ENCODE peak calls at places on chromosomes 5 and 9, in nine cellular contexts. One of them, this sample, is unnamed.

GRCh38 chr9:137370865-137371520 is 52.0 kb downstream of the EXD3 start:
- DNase-seq in ovary: no peak
- DNase-seq in HCT116: no peak
- DNase-seq in heart left ventricle: no peak
- DNase-seq in transverse colon: no peak
- DNase-seq in prostate gland: no peak
- DNase-seq in lower leg skin: peak
- DNase-seq in gastrocnemius medialis: no peak
- DNase-seq in K562: no peak
- DNase-seq in this sample: no peak

GRCh38 chr5:14777187-14777586 is 94.4 kb downstream of the ANKH start:
- DNase-seq in heart left ventricle: no peak
- DNase-seq in gastrocnemius medialis: no peak
- DNase-seq in transverse colon: no peak
- DNase-seq in lower leg skin: no peak
- DNase-seq in ovary: no peak
- DNase-seq in HCT116: no peak
- DNase-seq in K562: no peak
- DNase-seq in prostate gland: no peak
- DNase-seq in this sample: no peak

GRCh38 chr9:694499-695154 is 146.9 kb upstream of the DMRT1 start:
- DNase-seq in heart left ventricle: no peak
- DNase-seq in HCT116: no peak
- DNase-seq in ovary: no peak
- DNase-seq in gastrocnemius medialis: peak
- DNase-seq in lower leg skin: no peak
- DNase-seq in transverse colon: no peak
- DNase-seq in K562: no peak
- DNase-seq in prostate gland: no peak
- DNase-seq in this sample: no peak

GRCh38 chr5:157303667-157304327 is 37.9 kb downstream of the CYFIP2 start:
- DNase-seq in ovary: no peak
- DNase-seq in K562: peak
- DNase-seq in prostate gland: no peak
- DNase-seq in gastrocnemius medialis: no peak
- DNase-seq in lower leg skin: no peak
- DNase-seq in HCT116: no peak
- DNase-seq in transverse colon: no peak
- DNase-seq in heart left ventricle: peak
- DNase-seq in this sample: peak

GRCh38 chr9:112831281-112831851 is 59.3 kb downstream of the SLC46A2 start:
- DNase-seq in lower leg skin: peak
- DNase-seq in prostate gland: peak
- DNase-seq in ovary: no peak
- DNase-seq in gastrocnemius medialis: no peak
- DNase-seq in transverse colon: peak
- DNase-seq in K562: no peak
- DNase-seq in heart left ventricle: peak
- DNase-seq in HCT116: no peak
- DNase-seq in this sample: no peak

GRCh38 chr5:116502616-116503015 is 72.0 kb downstream of the SEMA6A start:
- DNase-seq in HCT116: no peak
- DNase-seq in prostate gland: no peak
- DNase-seq in lower leg skin: no peak
- DNase-seq in K562: no peak
- DNase-seq in gastrocnemius medialis: no peak
- DNase-seq in ovary: no peak
- DNase-seq in heart left ventricle: no peak
- DNase-seq in transverse colon: no peak
- DNase-seq in this sample: no peak

GRCh38 chr5:81315336-81315735 is 13.9 kb downstream of the ZCCHC9 start:
- DNase-seq in lower leg skin: no peak
- DNase-seq in ovary: no peak
- DNase-seq in prostate gland: no peak
- DNase-seq in heart left ventricle: no peak
- DNase-seq in gastrocnemius medialis: no peak
- DNase-seq in K562: no peak
- DNase-seq in HCT116: no peak
- DNase-seq in transverse colon: no peak
- DNase-seq in this sample: no peak

GRCh38 chr5:52837068-52837467 is 49.4 kb downstream of the ITGA1 start:
- DNase-seq in HCT116: no peak
- DNase-seq in ovary: no peak
- DNase-seq in transverse colon: no peak
- DNase-seq in prostate gland: no peak
- DNase-seq in heart left ventricle: no peak
- DNase-seq in lower leg skin: no peak
- DNase-seq in K562: no peak
- DNase-seq in gastrocnemius medialis: no peak
- DNase-seq in this sample: no peak

GRCh38 chr9:108156270-108156998 is 666.9 kb upstream of the KLF4 start:
- DNase-seq in prostate gland: no peak
- DNase-seq in heart left ventricle: no peak
- DNase-seq in K562: peak
- DNase-seq in gastrocnemius medialis: no peak
- DNase-seq in transverse colon: peak
- DNase-seq in ovary: no peak
- DNase-seq in HCT116: peak
- DNase-seq in lower leg skin: no peak
- DNase-seq in this sample: peak

GRCh38 chr9:86947146-86948081 is at the start of gene GAS1:
- DNase-seq in gastrocnemius medialis: peak
- DNase-seq in K562: peak
- DNase-seq in transverse colon: peak
- DNase-seq in ovary: peak
- DNase-seq in HCT116: peak
- DNase-seq in prostate gland: peak
- DNase-seq in heart left ventricle: peak
- DNase-seq in lower leg skin: peak
- DNase-seq in this sample: peak

GRCh38 chr5:11941566-11941965 is 37.3 kb upstream of the CTNND2 start:
- DNase-seq in gastrocnemius medialis: no peak
- DNase-seq in K562: no peak
- DNase-seq in heart left ventricle: no peak
- DNase-seq in transverse colon: no peak
- DNase-seq in prostate gland: no peak
- DNase-seq in lower leg skin: no peak
- DNase-seq in ovary: no peak
- DNase-seq in HCT116: no peak
- DNase-seq in this sample: no peak

GRCh38 chr9:34145165-34145564 is 18.7 kb upstream of the DCAF12 start:
- DNase-seq in heart left ventricle: no peak
- DNase-seq in transverse colon: no peak
- DNase-seq in prostate gland: no peak
- DNase-seq in HCT116: no peak
- DNase-seq in K562: no peak
- DNase-seq in lower leg skin: no peak
- DNase-seq in ovary: no peak
- DNase-seq in gastrocnemius medialis: no peak
- DNase-seq in this sample: peak

GRCh38 chr9:9790216-9790872 is 822.5 kb downstream of the PTPRD start:
- DNase-seq in gastrocnemius medialis: no peak
- DNase-seq in ovary: no peak
- DNase-seq in lower leg skin: no peak
- DNase-seq in heart left ventricle: no peak
- DNase-seq in K562: no peak
- DNase-seq in prostate gland: no peak
- DNase-seq in transverse colon: peak
- DNase-seq in HCT116: no peak
- DNase-seq in this sample: peak

GRCh38 chr5:89396262-89396975 is 513.4 kb upstream of the MEF2C start:
- DNase-seq in HCT116: no peak
- DNase-seq in lower leg skin: no peak
- DNase-seq in K562: no peak
- DNase-seq in ovary: no peak
- DNase-seq in gastrocnemius medialis: peak
- DNase-seq in heart left ventricle: no peak
- DNase-seq in transverse colon: no peak
- DNase-seq in prostate gland: no peak
- DNase-seq in this sample: peak

GRCh38 chr5:72071906-72072305 is 35.4 kb upstream of the MAP1B start:
- DNase-seq in ovary: no peak
- DNase-seq in K562: no peak
- DNase-seq in heart left ventricle: no peak
- DNase-seq in gastrocnemius medialis: no peak
- DNase-seq in HCT116: no peak
- DNase-seq in transverse colon: no peak
- DNase-seq in lower leg skin: no peak
- DNase-seq in prostate gland: no peak
- DNase-seq in this sample: no peak

GRCh38 chr9:138048184-138048583 is 170.6 kb downstream of the CACNA1B start:
- DNase-seq in HCT116: no peak
- DNase-seq in ovary: peak
- DNase-seq in gastrocnemius medialis: no peak
- DNase-seq in lower leg skin: no peak
- DNase-seq in transverse colon: no peak
- DNase-seq in prostate gland: no peak
- DNase-seq in heart left ventricle: no peak
- DNase-seq in K562: no peak
- DNase-seq in this sample: no peak

GRCh38 chr9:89497978-89498844 is at the start of gene SEMA4D:
- DNase-seq in prostate gland: peak
- DNase-seq in ovary: peak
- DNase-seq in K562: peak
- DNase-seq in lower leg skin: peak
- DNase-seq in gastrocnemius medialis: peak
- DNase-seq in transverse colon: peak
- DNase-seq in heart left ventricle: peak
- DNase-seq in HCT116: peak
- DNase-seq in this sample: peak

GRCh38 chr5:178496661-178497060 is 93.5 kb downstream of the COL23A1 start:
- DNase-seq in heart left ventricle: no peak
- DNase-seq in lower leg skin: no peak
- DNase-seq in gastrocnemius medialis: no peak
- DNase-seq in HCT116: no peak
- DNase-seq in K562: no peak
- DNase-seq in ovary: no peak
- DNase-seq in prostate gland: no peak
- DNase-seq in transverse colon: no peak
- DNase-seq in this sample: no peak

GRCh38 chr9:95896580-95896979 is 21.1 kb downstream of the ERCC6L2 start:
- DNase-seq in heart left ventricle: no peak
- DNase-seq in HCT116: no peak
- DNase-seq in ovary: no peak
- DNase-seq in K562: no peak
- DNase-seq in lower leg skin: no peak
- DNase-seq in prostate gland: no peak
- DNase-seq in gastrocnemius medialis: no peak
- DNase-seq in transverse colon: no peak
- DNase-seq in this sample: no peak

GRCh38 chr5:141870871-141871270 is 7.3 kb downstream of the PCDH1 start:
- DNase-seq in prostate gland: no peak
- DNase-seq in K562: no peak
- DNase-seq in heart left ventricle: no peak
- DNase-seq in lower leg skin: peak
- DNase-seq in transverse colon: peak
- DNase-seq in ovary: no peak
- DNase-seq in HCT116: no peak
- DNase-seq in gastrocnemius medialis: no peak
- DNase-seq in this sample: no peak

GRCh38 chr5:56099346-56099745 is 104.6 kb upstream of the IL6ST start:
- DNase-seq in heart left ventricle: no peak
- DNase-seq in transverse colon: no peak
- DNase-seq in ovary: no peak
- DNase-seq in HCT116: no peak
- DNase-seq in K562: no peak
- DNase-seq in lower leg skin: no peak
- DNase-seq in gastrocnemius medialis: no peak
- DNase-seq in prostate gland: no peak
- DNase-seq in this sample: no peak
- TF ChIP-seq POLR2A in heart left ventricle: no peak
- TF ChIP-seq POLR2A in transverse colon: no peak
- TF ChIP-seq POLR2A in ovary: no peak
- TF ChIP-seq POLR2A in HCT116: no peak
- TF ChIP-seq POLR2A in K562: no peak
- TF ChIP-seq POLR2A in lower leg skin: no peak
- TF ChIP-seq POLR2A in gastrocnemius medialis: no peak
- TF ChIP-seq POLR2A in prostate gland: no peak
- TF ChIP-seq POLR2A in this sample: no peak

GRCh38 chr9:131323629-131324028 is 34.1 kb downstream of the PLPP7 start:
- DNase-seq in heart left ventricle: no peak
- DNase-seq in K562: no peak
- DNase-seq in lower leg skin: no peak
- DNase-seq in gastrocnemius medialis: peak
- DNase-seq in HCT116: no peak
- DNase-seq in prostate gland: no peak
- DNase-seq in ovary: no peak
- DNase-seq in transverse colon: no peak
- DNase-seq in this sample: no peak
- TF ChIP-seq POLR2A in heart left ventricle: no peak
- TF ChIP-seq POLR2A in K562: no peak
- TF ChIP-seq POLR2A in lower leg skin: no peak
- TF ChIP-seq POLR2A in gastrocnemius medialis: no peak
- TF ChIP-seq POLR2A in HCT116: no peak
- TF ChIP-seq POLR2A in prostate gland: no peak
- TF ChIP-seq POLR2A in ovary: no peak
- TF ChIP-seq POLR2A in transverse colon: no peak
- TF ChIP-seq POLR2A in this sample: no peak

DNA sequence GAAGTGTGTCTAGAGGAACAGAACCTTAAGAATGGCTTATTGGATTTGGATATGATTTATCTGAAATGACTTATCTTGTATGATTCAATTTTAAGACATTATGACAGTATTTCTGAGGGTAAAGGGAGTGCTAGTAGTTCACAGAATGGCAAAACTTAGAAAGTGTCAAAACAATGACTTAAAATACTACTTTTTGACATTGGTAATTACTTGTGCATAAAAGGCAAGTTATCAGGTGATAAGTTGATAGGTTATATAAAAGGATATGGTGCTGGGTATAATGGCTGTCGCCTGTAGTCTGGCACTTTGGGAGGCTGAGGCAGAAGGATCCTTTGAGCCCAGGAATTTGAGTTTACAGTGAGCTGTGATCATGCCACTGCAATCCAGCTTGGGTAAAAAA is 494.4 kb downstream of the CDH9 start:
- DNase-seq in prostate gland: no peak
- DNase-seq in HCT116: no peak
- DNase-seq in transverse colon: no peak
- DNase-seq in lower leg skin: no peak
- DNase-seq in heart left ventricle: no peak
- DNase-seq in gastrocnemius medialis: no peak
- DNase-seq in K562: no peak
- DNase-seq in ovary: no peak
- DNase-seq in this sample: no peak
- TF ChIP-seq POLR2A in prostate gland: no peak
- TF ChIP-seq POLR2A in HCT116: no peak
- TF ChIP-seq POLR2A in transverse colon: no peak
- TF ChIP-seq POLR2A in lower leg skin: no peak
- TF ChIP-seq POLR2A in heart left ventricle: no peak
- TF ChIP-seq POLR2A in gastrocnemius medialis: no peak
- TF ChIP-seq POLR2A in K562: no peak
- TF ChIP-seq POLR2A in ovary: no peak
- TF ChIP-seq POLR2A in this sample: no peak

DNA sequence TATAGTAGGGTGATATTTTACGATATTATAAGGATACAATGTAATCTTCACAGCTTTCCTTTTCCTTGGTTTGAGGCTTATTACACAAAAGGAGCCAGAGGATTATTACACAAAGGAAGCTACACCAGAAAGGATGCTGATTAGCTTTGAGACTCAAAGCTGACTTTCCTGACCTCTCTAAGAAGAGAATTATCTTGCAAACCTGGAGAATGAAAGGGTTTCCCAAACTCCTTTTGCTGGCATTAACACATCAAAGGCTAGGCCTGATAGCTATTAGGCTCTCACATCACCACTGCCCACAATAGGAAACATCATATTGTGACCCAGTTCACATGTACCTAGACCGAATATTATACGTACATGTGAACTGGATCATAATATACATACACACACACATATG is 34.2 kb upstream of the CHD1 start:
- DNase-seq in heart left ventricle: no peak
- DNase-seq in HCT116: no peak
- DNase-seq in prostate gland: no peak
- DNase-seq in K562: no peak
- DNase-seq in lower leg skin: no peak
- DNase-seq in gastrocnemius medialis: no peak
- DNase-seq in transverse colon: no peak
- DNase-seq in ovary: no peak
- DNase-seq in this sample: no peak
- TF ChIP-seq POLR2A in heart left ventricle: no peak
- TF ChIP-seq POLR2A in HCT116: no peak
- TF ChIP-seq POLR2A in prostate gland: no peak
- TF ChIP-seq POLR2A in K562: no peak
- TF ChIP-seq POLR2A in lower leg skin: no peak
- TF ChIP-seq POLR2A in gastrocnemius medialis: no peak
- TF ChIP-seq POLR2A in transverse colon: no peak
- TF ChIP-seq POLR2A in ovary: no peak
- TF ChIP-seq POLR2A in this sample: no peak